ENCODE peak calls at places on chromosomes 12 and 14, in nine cellular contexts. W is lower lobe of right lung; R is RWPE1; M is NCI-H345; J is epithelial cell of esophagus; S is AML-193; Q is stimulated activated naive CD4-positive, alpha-beta T cell; H is iris pigment epithelial cell; A is NCI-H1092 treated with DMSO at 0.1 percent for 48 hours. X is an unnamed sample.

GRCh38 chr12:52204931-52205505 is 13.2 kb upstream of the KRT80 start:
- DNase-seq in W (peak), R (no peak), M (no peak), J (no peak), S (no peak), Q (no peak), H (no peak), A (no peak), X (no peak)

GRCh38 chr12:2997989-2998670 is 38.9 kb downstream of the TEAD4 start:
- DNase-seq in W (no peak), R (no peak), M (no peak), J (no peak), S (no peak), Q (no peak), H (no peak), A (no peak), X (no peak)

GRCh38 chr12:107570721-107571120 is 114.9 kb upstream of the PWP1 start:
- DNase-seq in W (no peak), R (no peak), M (no peak), J (peak), S (no peak), Q (no peak), H (peak), A (peak), X (peak)

GRCh38 chr14:73789996-73790581 is 61.5 kb upstream of the PTGR2 start:
- DNase-seq in W (no peak), R (peak), M (no peak), J (peak), S (no peak), Q (no peak), H (peak), A (no peak), X (no peak)

GRCh38 chr12:106416273-106416672 is 58.7 kb downstream of the POLR3B start:
- DNase-seq in W (no peak), R (no peak), M (no peak), J (peak), S (no peak), Q (no peak), H (peak), A (no peak), X (no peak)

GRCh38 chr14:77707355-77707723 is 484 bp downstream of the ALKBH1 start:
- DNase-seq in W (no peak), R (peak), M (peak), J (peak), S (peak), Q (no peak), H (peak), A (peak), X (no peak)

GRCh38 chr14:94638961-94639817 is 27.0 kb downstream of the SERPINA3 start:
- DNase-seq in W (no peak), R (no peak), M (no peak), J (no peak), S (no peak), Q (no peak), H (no peak), A (no peak), X (no peak)

GRCh38 chr12:51759175-51759574 is 89.3 kb downstream of the FIGNL2 start:
- DNase-seq in W (no peak), R (no peak), M (no peak), J (peak), S (no peak), Q (no peak), H (peak), A (no peak), X (no peak)

GRCh38 chr12:121797937-121798801 is 4.7 kb upstream of the RHOF start:
- DNase-seq in W (no peak), R (no peak), M (peak), J (no peak), S (no peak), Q (no peak), H (peak), A (peak), X (peak)

X was measured in NCI-H2029.